ENCODE peak calls at places on chromosomes 12 and 14, in seven cellular contexts. B, O, K, X, E, C and A are unnamed samples.

GRCh38 chr12:2311001-2311778 is 258.4 kb downstream of the CACNA1C start:
- DNase-seq in C (no peak), B (no peak), X (no peak), O (no peak), E (no peak), K (peak), A (no peak)

GRCh38 chr12:108768591-108769500 is 37.5 kb upstream of the CORO1C start:
- DNase-seq in C (no peak), X (no peak), B (no peak), E (no peak), K (no peak), O (no peak), A (peak)

GRCh38 chr14:92680781-92681650 is 67.4 kb downstream of the LGMN start:
- DNase-seq in K (peak), X (peak), C (peak), E (no peak), B (peak), O (no peak), A (peak)

GRCh38 chr12:9702239-9702638 is 30.7 kb downstream of the CLECL1 start:
- DNase-seq in B (no peak), O (no peak), X (no peak), E (no peak), K (no peak), C (peak), A (no peak)

GRCh38 chr12:52052471-52053186 is 1.4 kb downstream of the NR4A1 start:
- DNase-seq in O (no peak), K (no peak), B (no peak), C (peak), X (no peak), E (no peak), A (no peak)

GRCh38 chr12:91529829-91530228 is 347.2 kb upstream of the DCN start:
- DNase-seq in O (no peak), B (peak), C (no peak), K (no peak), X (no peak), E (no peak), A (no peak)

GRCh38 chr14:105853907-105854599 is 327.7 kb downstream of the TMEM121 start:
- DNase-seq in B (no peak), C (no peak), K (no peak), X (no peak), O (no peak), E (no peak), A (no peak)

GRCh38 chr14:97802430-97802829 is 1005.2 kb downstream of the VRK1 start:
- DNase-seq in X (no peak), C (no peak), K (no peak), E (no peak), B (peak), O (no peak), A (no peak)

GRCh38 chr14:91318911-91319310 is 74.4 kb upstream of the GPR68 start:
- DNase-seq in O (no peak), B (no peak), C (no peak), X (no peak), K (no peak), E (no peak), A (no peak)

GRCh38 chr12:132583736-132584135 is 26.6 kb downstream of the LRCOL1 start:
- DNase-seq in O (no peak), E (no peak), K (no peak), B (no peak), C (no peak), X (no peak), A (no peak)

GRCh38 chr12:65319680-65320193 is 41.3 kb downstream of the MSRB3 start:
- DNase-seq in O (no peak), B (no peak), X (no peak), K (no peak), E (no peak), C (no peak), A (no peak)

GRCh38 chr12:109387425-109388166 is 39.9 kb downstream of the MYO1H start:
- DNase-seq in O (peak), E (no peak), C (no peak), B (peak), K (peak), X (no peak), A (no peak)

GRCh38 chr14:95452890-95453712 is 63.3 kb downstream of the SYNE3 start:
- DNase-seq in B (no peak), K (no peak), C (no peak), X (no peak), E (no peak), O (no peak), A (no peak)

GRCh38 chr14:54881235-54881760 is 21.3 kb downstream of the GCH1 start:
- DNase-seq in K (peak), X (no peak), C (no peak), B (peak), O (no peak), E (no peak), A (peak)